ENCODE peak calls at places on chromosomes 5 and 9, in ten cellular contexts. M, T, R, X, Q, K, F, Z, S and C are unnamed samples.

GRCh38 chr5:142960309-142960696 is 190.1 kb downstream of the ARHGAP26 start:
- DNase-seq in M (no peak), T (no peak), R (no peak), X (no peak), Q (no peak), K (no peak), F (no peak), Z (no peak), S (no peak), C (no peak)

GRCh38 chr9:126833020-126833419 is 27.4 kb upstream of the ZBTB34 start:
- DNase-seq in M (no peak), T (no peak), R (no peak), X (no peak), Q (no peak), K (no peak), F (no peak), Z (no peak), S (no peak), C (no peak)

GRCh38 chr5:23367863-23368262 is 139.5 kb upstream of the PRDM9 start:
- DNase-seq in M (no peak), T (no peak), R (no peak), X (no peak), Q (no peak), K (no peak), F (no peak), Z (no peak), S (no peak), C (no peak)

GRCh38 chr5:20617876-20618275 is 629.9 kb upstream of the CDH18 start:
- DNase-seq in M (no peak), T (no peak), R (no peak), X (no peak), Q (no peak), K (peak), F (no peak), Z (no peak), S (no peak), C (no peak)

GRCh38 chr9:128371622-128372117 is 496 bp downstream of the URM1 start:
- DNase-seq in M (no peak), T (no peak), R (no peak), X (no peak), Q (no peak), K (no peak), F (no peak), Z (no peak), S (no peak), C (no peak)

GRCh38 chr9:120531683-120532300 is 48.2 kb downstream of the CDK5RAP2 start:
- DNase-seq in M (no peak), T (peak), R (no peak), X (peak), Q (no peak), K (peak), F (no peak), Z (no peak), S (no peak), C (peak)

GRCh38 chr5:10194083-10194482 is 55.6 kb downstream of the ATPSCKMT start:
- DNase-seq in M (no peak), T (no peak), R (no peak), X (no peak), Q (no peak), K (no peak), F (no peak), Z (no peak), S (no peak), C (no peak)

GRCh38 chr5:13745508-13745907 is 199.0 kb downstream of the DNAH5 start:
- DNase-seq in M (no peak), T (no peak), R (no peak), X (no peak), Q (no peak), K (no peak), F (no peak), Z (no peak), S (no peak), C (no peak)

GRCh38 chr9:124860582-124861341 is 995 bp downstream of the RPL35 start:
- DNase-seq in M (no peak), T (no peak), R (no peak), X (no peak), Q (no peak), K (no peak), F (no peak), Z (no peak), S (no peak), C (no peak)

GRCh38 chr9:14345586-14346237 is 31.8 kb upstream of the NFIB start:
- DNase-seq in M (no peak), T (peak), R (peak), X (no peak), Q (no peak), K (peak), F (no peak), Z (no peak), S (no peak), C (peak)

GRCh38 chr9:127635198-127635735 is 23.2 kb downstream of the STXBP1 start:
- DNase-seq in M (no peak), T (no peak), R (no peak), X (no peak), Q (no peak), K (no peak), F (no peak), Z (no peak), S (no peak), C (no peak)

GRCh38 chr9:69637801-69638200 is 34.4 kb downstream of the APBA1 start:
- DNase-seq in M (no peak), T (no peak), R (no peak), X (no peak), Q (no peak), K (no peak), F (no peak), Z (no peak), S (no peak), C (no peak)

GRCh38 chr9:93116049-93116961 is 17.7 kb downstream of the NINJ1 start:
- DNase-seq in M (no peak), T (no peak), R (peak), X (no peak), Q (no peak), K (no peak), F (peak), Z (no peak), S (no peak), C (no peak)